ENCODE peak calls at places on chromosome 1, in six cellular contexts. V is HTR-8/SVneo; J is SK-MEL-5; I is stimulated activated CD8-positive, alpha-beta memory T cell treated with anti-CD3 and anti-CD28 coated beads, Interleukin-7, amount 100 ng/mL, for 1 hour; H is fibroblast of the aortic adventitia; C is stimulated activated CD4-positive, alpha-beta T cell treated with anti-CD3 and anti-CD28 coated beads, Interleukin-1b, Interleukin-23, amount 100 ng/mL, for 24 hours. D is an unnamed sample.
A peak's percentile ranks its signal among the peaks of the same experiment; 100 is the strongest.

GRCh38 chr1:161019767-161020572 is 982 bp downstream of the F11R start:
- DNase-seq in V (no peak), J (no peak), I (no peak), H (no peak), C (no peak), D (no peak)

GRCh38 chr1:15951341-15952153 is 24.4 kb downstream of the ZBTB17 start:
- DNase-seq in V (no peak), J (no peak), I (no peak), H (peak; percentile 22), C (no peak), D (no peak)

GRCh38 chr1:19882111-19883071 is at the start of gene OTUD3:
- DNase-seq in V (peak; percentile 96), J (peak; percentile 97), I (peak; percentile 86), H (peak; percentile 98), C (peak; percentile 89), D (peak; percentile 89)

GRCh38 chr1:234899041-234899787 is 229.4 kb downstream of the TOMM20 start:
- DNase-seq in V (no peak), J (no peak), I (no peak), H (peak; percentile 41), C (no peak), D (no peak)

GRCh38 chr1:240280560-240281322 is 189.1 kb downstream of the FMN2 start:
- DNase-seq in V (no peak), J (no peak), I (no peak), H (no peak), C (no peak), D (no peak)

GRCh38 chr1:3207217-3207848 is 138.3 kb downstream of the PRDM16 start:
- DNase-seq in V (no peak), J (no peak), I (no peak), H (no peak), C (no peak), D (no peak)

GRCh38 chr1:205852969-205853368 is 3.0 kb upstream of the PM20D1 start:
- DNase-seq in V (no peak), J (no peak), I (no peak), H (no peak), C (no peak), D (no peak)

GRCh38 chr1:189429610-189430009 is 1048.1 kb downstream of the BRINP3 start:
- DNase-seq in V (peak; percentile 5), J (peak; percentile 81), I (no peak), H (peak; percentile 58), C (no peak), D (no peak)

GRCh38 chr1:116954450-116954849 is 44.7 kb downstream of the PTGFRN start:
- DNase-seq in V (no peak), J (no peak), I (no peak), H (peak; percentile 76), C (no peak), D (no peak)

GRCh38 chr1:97820470-97821188 is 100.2 kb downstream of the DPYD start:
- DNase-seq in V (no peak), J (peak; percentile 52), I (no peak), H (peak; percentile 61), C (no peak), D (no peak)

GRCh38 chr1:53659436-53659835 is 79.5 kb downstream of the GLIS1 start:
- DNase-seq in V (no peak), J (no peak), I (no peak), H (no peak), C (no peak), D (no peak)

GRCh38 chr1:167648978-167649752 is 19.1 kb downstream of the RCSD1 start:
- DNase-seq in V (no peak), J (no peak), I (no peak), H (no peak), C (no peak), D (no peak)

GRCh38 chr1:175563556-175563955 is 179.8 kb downstream of the TNR start:
- DNase-seq in V (no peak), J (no peak), I (no peak), H (no peak), C (no peak), D (no peak)

GRCh38 chr1:17944606-17945005 is 163.0 kb upstream of the IGSF21 start:
- DNase-seq in V (no peak), J (peak; percentile 38), I (no peak), H (no peak), C (no peak), D (no peak)

GRCh38 chr1:20640183-20640597 is 6.9 kb downstream of the PINK1 start:
- DNase-seq in V (peak; percentile 61), J (peak; percentile 60), I (no peak), H (peak; percentile 74), C (peak; percentile 30), D (no peak)

GRCh38 chr1:164675342-164675904 is 116.4 kb downstream of the PBX1 start:
- DNase-seq in V (no peak), J (no peak), I (no peak), H (no peak), C (no peak), D (no peak)

GRCh38 chr1:151995774-151996173 is 2.1 kb upstream of the S100A10 start:
- DNase-seq in V (no peak), J (no peak), I (no peak), H (no peak), C (no peak), D (no peak)

GRCh38 chr1:2494323-2494693 is 18.2 kb downstream of the PLCH2 start:
- DNase-seq in V (peak; percentile 75), J (no peak), I (no peak), H (no peak), C (no peak), D (no peak)

GRCh38 chr1:101081496-101082282 is 56.1 kb upstream of the DPH5 start:
- DNase-seq in V (no peak), J (no peak), I (no peak), H (no peak), C (peak; percentile 6), D (no peak)

GRCh38 chr1:29520571-29521437 is 284.5 kb downstream of the PTPRU start:
- DNase-seq in V (no peak), J (no peak), I (no peak), H (no peak), C (no peak), D (no peak)

GRCh38 chr1:174359454-174359805 is 88.3 kb upstream of the GPR52 start:
- DNase-seq in V (no peak), J (no peak), I (no peak), H (no peak), C (no peak), D (no peak)

GRCh38 chr1:42934541-42935312 is 23.9 kb downstream of the SLC2A1 start:
- DNase-seq in V (no peak), J (no peak), I (no peak), H (no peak), C (no peak), D (no peak)

GRCh38 chr1:33985656-33986055 is 121.8 kb downstream of the HMGB4 start:
- DNase-seq in V (no peak), J (no peak), I (no peak), H (peak; percentile 80), C (no peak), D (no peak)

GRCh38 chr1:153617677-153618076 is 1.6 kb upstream of the S100A14 start:
- DNase-seq in V (no peak), J (no peak), I (no peak), H (peak; percentile 71), C (no peak), D (no peak)

D was measured in activated gamma-delta T cell.